ENCODE peak calls at places on chromosome 1, in ten cellular contexts. M, Y, G, A, H, O, R, F, L and B are unnamed samples. For H3K36me3, the result is how much of the 10 kb centered on the place peaks cover.

GRCh38 chr1:208161656-208162375 is 82.4 kb downstream of the PLXNA2 start:
- DNase-seq in H (no peak), G (no peak), L (no peak), Y (no peak), O (no peak), R (no peak), M (no peak), F (peak), A (no peak), B (no peak)

GRCh38 chr1:227917081-227917950 is 30.4 kb downstream of the WNT9A start:
- DNase-seq in M (no peak), Y (no peak), G (no peak), A (peak), H (no peak), F (no peak), L (no peak), O (no peak), R (no peak), B (peak)

GRCh38 chr1:178552856-178553255 is 39.9 kb downstream of the TEX35 start:
- DNase-seq in M (no peak), G (no peak), F (no peak), A (no peak), L (no peak), R (no peak), Y (no peak), H (no peak), O (no peak), B (no peak)

GRCh38 chr1:9004031-9004730 is 22.0 kb downstream of the SLC2A7 start:
- DNase-seq in A (no peak), R (no peak), L (no peak), G (no peak), F (no peak), Y (no peak), O (no peak), M (no peak), H (no peak), B (no peak)

GRCh38 chr1:1207254-1207902 is 986 bp upstream of the TNFRSF18 start:
- DNase-seq in G (peak), F (no peak), Y (no peak), H (no peak), M (no peak), L (no peak), A (no peak), O (no peak), R (peak), B (no peak)

GRCh38 chr1:219265026-219265515 is 91.4 kb downstream of the LYPLAL1 start:
- DNase-seq in G (no peak), F (no peak), H (no peak), L (no peak), Y (no peak), O (no peak), M (no peak), R (no peak), A (no peak), B (no peak)

GRCh38 chr1:39332291-39332690 is 127.8 kb downstream of the MACF1 start:
- DNase-seq in H (no peak), Y (no peak), M (no peak), L (no peak), R (no peak), A (no peak), F (no peak), G (no peak), O (no peak), B (no peak)

GRCh38 chr1:33328817-33329216 is 7.9 kb upstream of the A3GALT2 start:
- DNase-seq in F (no peak), H (no peak), Y (no peak), L (no peak), G (peak), A (no peak), R (no peak), M (no peak), O (peak), B (no peak)

GRCh38 chr1:1111516-1112236 is 4.2 kb downstream of the C1orf159 start:
- DNase-seq in A (no peak), L (no peak), O (peak), F (no peak), G (peak), H (no peak), M (no peak), R (peak), Y (no peak), B (no peak)

GRCh38 chr1:31058012-31058411 is 7.5 kb downstream of the PUM1 start:
- DNase-seq in H (no peak), G (no peak), F (no peak), Y (no peak), A (no peak), R (no peak), M (no peak), L (no peak), O (no peak), B (no peak)

GRCh38 chr1:31054958-31055481 is 10.5 kb downstream of the PUM1 start:
- DNase-seq in M (no peak), H (no peak), Y (no peak), G (no peak), L (no peak), A (no peak), O (no peak), F (no peak), R (no peak), B (no peak)

GRCh38 chr1:31054349-31054748 is 11.2 kb downstream of the PUM1 start:
- DNase-seq in M (no peak), Y (no peak), R (no peak), L (no peak), A (no peak), H (no peak), G (no peak), F (peak), O (no peak), B (no peak)

GRCh38 chr1:31055501-31055900 is 10.0 kb downstream of the PUM1 start:
- DNase-seq in M (no peak), F (no peak), A (no peak), Y (no peak), R (no peak), G (no peak), O (no peak), H (no peak), L (no peak), B (no peak)

DNA sequence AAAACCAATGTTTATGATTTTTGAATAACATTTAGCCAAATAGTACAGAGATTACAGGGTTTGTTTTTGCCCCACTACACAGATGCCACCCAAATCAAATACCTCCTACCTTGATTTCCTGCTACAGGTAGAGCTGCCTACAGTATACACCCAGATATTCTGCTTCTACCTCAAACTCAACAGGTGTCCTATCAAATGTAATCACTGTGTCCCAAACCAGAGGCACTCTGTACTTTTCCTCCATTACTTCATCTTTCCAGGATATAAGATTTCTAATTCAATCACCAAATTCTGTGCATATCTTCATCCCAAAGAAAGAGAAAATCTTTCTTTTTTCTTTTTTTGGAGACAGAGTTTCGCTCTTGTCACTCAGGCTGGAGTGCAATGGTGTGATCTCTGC is 9.6 kb downstream of the PUM1 start:
- DNase-seq in H (no peak), M (no peak), Y (no peak), L (no peak), O (no peak), F (no peak), R (no peak), G (no peak), A (no peak), B (no peak)
- H3K36me3 ChIP-seq in H (under half), M (half or more), Y (under half), L (under half), O (under half), F (under half), R (under half), G (under half), A (under half), B (half or more)

GRCh38 chr1:235328271-235329138 is at the start of gene GGPS1:
- DNase-seq in G (peak), A (peak), Y (peak), F (peak), O (peak), M (peak), H (peak), R (peak), L (peak), B (peak)

GRCh38 chr1:235327559-235328270 is at the start of gene ARID4B:
- DNase-seq in G (peak), H (no peak), A (no peak), R (peak), F (peak), Y (no peak), L (no peak), M (peak), O (peak), B (no peak)

GRCh38 chr1:235329139-235329808 is 904 bp downstream of the GGPS1 start:
- DNase-seq in M (peak), L (no peak), O (peak), H (no peak), R (no peak), Y (peak), A (no peak), G (no peak), F (no peak), B (peak)

GRCh38 chr1:235331391-235331790 is 3.0 kb downstream of the GGPS1 start:
- DNase-seq in M (no peak), O (no peak), Y (no peak), H (no peak), R (no peak), G (no peak), L (no peak), A (no peak), F (peak), B (no peak)

DNA sequence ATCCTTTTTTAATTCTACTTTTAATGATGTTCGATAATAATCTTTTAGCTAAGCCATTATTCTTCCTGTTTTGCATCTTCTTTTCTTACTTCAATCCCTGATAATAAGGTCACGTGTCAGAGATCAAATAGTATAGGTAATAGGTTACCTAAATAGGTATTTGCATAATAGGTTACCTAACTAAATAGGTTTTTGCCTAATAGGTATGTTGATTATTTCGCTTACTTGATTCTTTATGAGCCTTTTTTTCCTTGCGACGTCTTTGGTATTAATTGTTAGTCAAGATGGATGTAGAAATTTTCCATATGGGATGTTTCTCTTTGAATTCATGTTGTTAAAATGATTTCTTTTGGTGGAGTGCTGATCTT is 2.5 kb downstream of the GGPS1 start:
- DNase-seq in L (no peak), F (no peak), G (no peak), H (no peak), A (no peak), Y (no peak), M (no peak), R (no peak), O (no peak), B (no peak)
- H3K4me3 ChIP-seq in L (no peak), F (peak), G (no peak), H (no peak), A (no peak), Y (no peak), M (peak), R (peak), O (peak), B (peak)

GRCh38 chr1:155678027-155678426 is 10.5 kb downstream of the YY1AP1 start:
- DNase-seq in R (no peak), L (no peak), H (no peak), O (no peak), Y (no peak), F (no peak), G (no peak), A (no peak), M (no peak), B (no peak)
- H3K36me3 ChIP-seq in R (half or more), L (half or more), H (under half), O (half or more), Y (half or more), F (under half), G (half or more), A (under half), M (under half), B (half or more)

DNA sequence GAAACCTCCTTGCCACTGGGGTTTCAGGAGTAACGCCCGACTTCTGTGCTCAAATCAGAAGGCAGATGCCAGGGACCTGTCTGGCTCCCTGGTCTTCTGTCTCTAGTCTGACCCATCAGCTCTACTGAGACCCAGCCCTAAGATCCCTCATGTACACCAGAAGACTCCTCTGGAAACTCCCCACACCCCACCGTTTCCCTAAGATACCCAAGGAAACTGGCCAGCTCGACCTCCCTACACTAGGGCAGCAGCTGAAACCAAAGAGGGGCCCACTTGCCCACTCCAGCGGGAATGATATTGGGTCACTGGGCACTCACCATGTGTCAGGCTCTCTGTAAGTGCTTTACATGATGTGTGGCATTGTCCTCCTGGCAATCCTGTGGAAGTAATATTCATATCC is 469 bp upstream of the S100A16 start:
- DNase-seq in A (no peak), L (no peak), O (no peak), G (no peak), M (no peak), H (no peak), F (no peak), R (no peak), Y (no peak), B (no peak)
- H3K4me3 ChIP-seq in A (no peak), L (peak), O (peak), G (no peak), M (no peak), H (no peak), F (peak), R (peak), Y (no peak), B (no peak)